ENCODE peak calls at places on chromosome X, in seven cellular contexts. One of them, this sample, is unnamed.

GRCh38 chrX:154918060-154918483 is 31.9 kb downstream of the F8A1 start:
- DNase-seq in CD8-positive, alpha-beta T cell: no peak
- DNase-seq in kidney: no peak
- DNase-seq in lung: peak; percentile 42
- DNase-seq in CD8-positive, alpha-beta memory T cell: peak; percentile 20
- DNase-seq in GM23248: peak; percentile 75
- DNase-seq in tibial artery: peak; percentile 63
- DNase-seq in this sample: no peak

GRCh38 chrX:101108293-101108692 is 10.3 kb downstream of the CENPI start:
- DNase-seq in tibial artery: no peak
- DNase-seq in kidney: no peak
- DNase-seq in GM23248: peak; percentile 71
- DNase-seq in CD8-positive, alpha-beta memory T cell: no peak
- DNase-seq in CD8-positive, alpha-beta T cell: no peak
- DNase-seq in lung: no peak
- DNase-seq in this sample: no peak

GRCh38 chrX:153583433-153583832 is 15.5 kb downstream of the CCNQ start:
- DNase-seq in lung: no peak
- DNase-seq in CD8-positive, alpha-beta memory T cell: no peak
- DNase-seq in CD8-positive, alpha-beta T cell: no peak
- DNase-seq in GM23248: peak; percentile 26
- DNase-seq in tibial artery: no peak
- DNase-seq in kidney: no peak
- DNase-seq in this sample: no peak

GRCh38 chrX:117957128-117957527 is 159.5 kb downstream of the KLHL13 start:
- DNase-seq in tibial artery: no peak
- DNase-seq in CD8-positive, alpha-beta memory T cell: no peak
- DNase-seq in CD8-positive, alpha-beta T cell: no peak
- DNase-seq in kidney: no peak
- DNase-seq in lung: no peak
- DNase-seq in GM23248: no peak
- DNase-seq in this sample: no peak

GRCh38 chrX:23513121-23513520 is 154.2 kb upstream of the PRDX4 start:
- DNase-seq in CD8-positive, alpha-beta memory T cell: no peak
- DNase-seq in tibial artery: no peak
- DNase-seq in lung: no peak
- DNase-seq in CD8-positive, alpha-beta T cell: no peak
- DNase-seq in GM23248: no peak
- DNase-seq in kidney: no peak
- DNase-seq in this sample: no peak

GRCh38 chrX:85897376-85898110 is 149.8 kb downstream of the CHM start:
- DNase-seq in lung: no peak
- DNase-seq in GM23248: peak; percentile 0
- DNase-seq in kidney: no peak
- DNase-seq in CD8-positive, alpha-beta T cell: no peak
- DNase-seq in tibial artery: no peak
- DNase-seq in CD8-positive, alpha-beta memory T cell: no peak
- DNase-seq in this sample: no peak

GRCh38 chrX:33045882-33046281 is 165.5 kb downstream of the DMD start:
- DNase-seq in CD8-positive, alpha-beta T cell: no peak
- DNase-seq in tibial artery: no peak
- DNase-seq in GM23248: no peak
- DNase-seq in CD8-positive, alpha-beta memory T cell: no peak
- DNase-seq in kidney: no peak
- DNase-seq in lung: no peak
- DNase-seq in this sample: no peak

GRCh38 chrX:135345328-135345645 is 36.0 kb downstream of the ETDC start:
- DNase-seq in CD8-positive, alpha-beta T cell: no peak
- DNase-seq in CD8-positive, alpha-beta memory T cell: no peak
- DNase-seq in lung: no peak
- DNase-seq in GM23248: peak; percentile 61
- DNase-seq in kidney: no peak
- DNase-seq in tibial artery: peak; percentile 76
- DNase-seq in this sample: no peak

GRCh38 chrX:69615779-69616519 is at the start of gene EDA:
- DNase-seq in kidney: peak; percentile 95
- DNase-seq in tibial artery: peak; percentile 91
- DNase-seq in CD8-positive, alpha-beta T cell: peak; percentile 55
- DNase-seq in CD8-positive, alpha-beta memory T cell: peak; percentile 58
- DNase-seq in GM23248: peak; percentile 76
- DNase-seq in lung: peak; percentile 80
- DNase-seq in this sample: peak; percentile 57

GRCh38 chrX:124440674-124441073 is 94.3 kb downstream of the SH2D1A start:
- DNase-seq in CD8-positive, alpha-beta memory T cell: no peak
- DNase-seq in GM23248: no peak
- DNase-seq in kidney: no peak
- DNase-seq in tibial artery: no peak
- DNase-seq in CD8-positive, alpha-beta T cell: no peak
- DNase-seq in lung: no peak
- DNase-seq in this sample: no peak

GRCh38 chrX:54182194-54182863 is 725 bp downstream of the FAM120C start:
- DNase-seq in lung: peak; percentile 63
- DNase-seq in CD8-positive, alpha-beta memory T cell: peak; percentile 63
- DNase-seq in kidney: peak; percentile 88
- DNase-seq in CD8-positive, alpha-beta T cell: peak; percentile 47
- DNase-seq in GM23248: peak; percentile 54
- DNase-seq in tibial artery: peak; percentile 77
- DNase-seq in this sample: no peak

GRCh38 chrX:55484948-55485347 is 4.7 kb downstream of the USP51 start:
- DNase-seq in kidney: no peak
- DNase-seq in tibial artery: no peak
- DNase-seq in CD8-positive, alpha-beta T cell: no peak
- DNase-seq in GM23248: no peak
- DNase-seq in CD8-positive, alpha-beta memory T cell: no peak
- DNase-seq in lung: no peak
- DNase-seq in this sample: no peak

GRCh38 chrX:107014927-107015326 is 14.9 kb upstream of the MORC4 start:
- DNase-seq in lung: no peak
- DNase-seq in GM23248: peak; percentile 58
- DNase-seq in tibial artery: no peak
- DNase-seq in CD8-positive, alpha-beta T cell: no peak
- DNase-seq in CD8-positive, alpha-beta memory T cell: no peak
- DNase-seq in kidney: no peak
- DNase-seq in this sample: no peak

GRCh38 chrX:48983081-48983480 is 11.4 kb upstream of the KCND1 start:
- DNase-seq in lung: no peak
- DNase-seq in GM23248: no peak
- DNase-seq in tibial artery: no peak
- DNase-seq in kidney: no peak
- DNase-seq in CD8-positive, alpha-beta T cell: no peak
- DNase-seq in CD8-positive, alpha-beta memory T cell: no peak
- DNase-seq in this sample: no peak

GRCh38 chrX:132217203-132218073 is 1.8 kb downstream of the RAP2C start:
- DNase-seq in kidney: peak; percentile 86
- DNase-seq in tibial artery: peak; percentile 80
- DNase-seq in CD8-positive, alpha-beta memory T cell: peak; percentile 82
- DNase-seq in lung: peak; percentile 71
- DNase-seq in GM23248: peak; percentile 85
- DNase-seq in CD8-positive, alpha-beta T cell: peak; percentile 64
- DNase-seq in this sample: peak; percentile 29

GRCh38 chrX:27444093-27444908 is 18.8 kb downstream of the PPP4R3C start:
- DNase-seq in GM23248: no peak
- DNase-seq in kidney: no peak
- DNase-seq in CD8-positive, alpha-beta T cell: no peak
- DNase-seq in lung: no peak
- DNase-seq in tibial artery: no peak
- DNase-seq in CD8-positive, alpha-beta memory T cell: no peak
- DNase-seq in this sample: no peak

GRCh38 chrX:15973941-15974340 is 119.3 kb upstream of the AP1S2 start:
- DNase-seq in kidney: peak; percentile 61
- DNase-seq in lung: no peak
- DNase-seq in CD8-positive, alpha-beta T cell: no peak
- DNase-seq in tibial artery: peak; percentile 66
- DNase-seq in CD8-positive, alpha-beta memory T cell: no peak
- DNase-seq in GM23248: peak; percentile 6
- DNase-seq in this sample: no peak

GRCh38 chrX:48806088-48806487 is 4.2 kb downstream of the HDAC6 start:
- DNase-seq in kidney: no peak
- DNase-seq in lung: no peak
- DNase-seq in CD8-positive, alpha-beta T cell: no peak
- DNase-seq in GM23248: no peak
- DNase-seq in tibial artery: no peak
- DNase-seq in CD8-positive, alpha-beta memory T cell: no peak
- DNase-seq in this sample: no peak

GRCh38 chrX:138298268-138298667 is 413.2 kb downstream of the FGF13 start:
- DNase-seq in CD8-positive, alpha-beta T cell: no peak
- DNase-seq in lung: no peak
- DNase-seq in tibial artery: no peak
- DNase-seq in GM23248: peak; percentile 20
- DNase-seq in CD8-positive, alpha-beta memory T cell: no peak
- DNase-seq in kidney: no peak
- DNase-seq in this sample: no peak

GRCh38 chrX:138294951-138295350 is 416.6 kb downstream of the FGF13 start:
- DNase-seq in GM23248: no peak
- DNase-seq in CD8-positive, alpha-beta memory T cell: no peak
- DNase-seq in CD8-positive, alpha-beta T cell: no peak
- DNase-seq in kidney: peak; percentile 15
- DNase-seq in lung: no peak
- DNase-seq in tibial artery: no peak
- DNase-seq in this sample: no peak
- H3K36me3 ChIP-seq in GM23248: no peaks in the 10 kb centered on the region
- H3K36me3 ChIP-seq in CD8-positive, alpha-beta memory T cell: no peaks in the 10 kb centered on the region
- H3K36me3 ChIP-seq in CD8-positive, alpha-beta T cell: no peaks in the 10 kb centered on the region
- H3K36me3 ChIP-seq in kidney: no peaks in the 10 kb centered on the region
- H3K36me3 ChIP-seq in lung: no peaks in the 10 kb centered on the region
- H3K36me3 ChIP-seq in tibial artery: no peaks in the 10 kb centered on the region
- H3K36me3 ChIP-seq in this sample: no peaks in the 10 kb centered on the region

DNA sequence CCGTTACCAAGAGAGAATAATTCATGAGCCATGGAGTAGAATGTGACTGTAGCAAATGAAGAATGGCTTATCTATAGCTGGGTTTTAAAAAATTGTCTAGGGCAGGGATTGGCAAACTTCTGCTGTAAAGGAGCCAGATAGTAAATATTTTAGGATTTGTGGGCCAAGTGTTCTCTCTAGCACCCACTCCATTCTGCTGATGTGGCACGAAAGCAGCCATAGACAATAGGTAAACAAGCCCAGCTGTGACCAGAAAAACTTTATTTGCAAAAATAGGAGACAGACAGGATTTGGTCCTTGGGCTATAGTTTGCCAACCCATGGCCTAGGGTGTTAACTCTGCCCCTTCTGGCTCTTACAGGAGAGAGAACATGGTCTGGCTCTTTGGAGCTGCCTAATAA is 127.2 kb downstream of the AKAP4 start:
- DNase-seq in CD8-positive, alpha-beta memory T cell: no peak
- DNase-seq in kidney: no peak
- DNase-seq in CD8-positive, alpha-beta T cell: no peak
- DNase-seq in lung: no peak
- DNase-seq in tibial artery: no peak
- DNase-seq in GM23248: no peak
- DNase-seq in this sample: no peak
- H3K4me3 ChIP-seq in CD8-positive, alpha-beta memory T cell: no peak overlapping the region
- H3K4me3 ChIP-seq in kidney: no peak overlapping the region
- H3K4me3 ChIP-seq in CD8-positive, alpha-beta T cell: no peak overlapping the region
- H3K4me3 ChIP-seq in lung: no peak overlapping the region
- H3K4me3 ChIP-seq in tibial artery: no peak overlapping the region
- H3K4me3 ChIP-seq in GM23248: no peak overlapping the region
- H3K4me3 ChIP-seq in this sample: no peak overlapping the region

GRCh38 chrX:72050011-72050410 is 81.7 kb downstream of the RTL5 start:
- DNase-seq in CD8-positive, alpha-beta memory T cell: no peak
- DNase-seq in tibial artery: no peak
- DNase-seq in lung: no peak
- DNase-seq in CD8-positive, alpha-beta T cell: no peak
- DNase-seq in GM23248: peak; percentile 9
- DNase-seq in kidney: no peak
- DNase-seq in this sample: no peak

GRCh38 chrX:72048515-72049455 is 82.9 kb downstream of the RTL5 start:
- DNase-seq in CD8-positive, alpha-beta T cell: no peak
- DNase-seq in CD8-positive, alpha-beta memory T cell: no peak
- DNase-seq in lung: no peak
- DNase-seq in tibial artery: peak; percentile 16
- DNase-seq in kidney: no peak
- DNase-seq in GM23248: no peak
- DNase-seq in this sample: no peak

GRCh38 chrX:72053508-72053907 is 78.2 kb downstream of the RTL5 start:
- DNase-seq in lung: no peak
- DNase-seq in CD8-positive, alpha-beta memory T cell: no peak
- DNase-seq in CD8-positive, alpha-beta T cell: no peak
- DNase-seq in GM23248: no peak
- DNase-seq in tibial artery: no peak
- DNase-seq in kidney: no peak
- DNase-seq in this sample: no peak

GRCh38 chrX:72052415-72053090 is 79.2 kb downstream of the RTL5 start:
- DNase-seq in kidney: no peak
- DNase-seq in tibial artery: no peak
- DNase-seq in CD8-positive, alpha-beta memory T cell: no peak
- DNase-seq in lung: no peak
- DNase-seq in GM23248: peak; percentile 63
- DNase-seq in CD8-positive, alpha-beta T cell: no peak
- DNase-seq in this sample: peak; percentile 29

DNA sequence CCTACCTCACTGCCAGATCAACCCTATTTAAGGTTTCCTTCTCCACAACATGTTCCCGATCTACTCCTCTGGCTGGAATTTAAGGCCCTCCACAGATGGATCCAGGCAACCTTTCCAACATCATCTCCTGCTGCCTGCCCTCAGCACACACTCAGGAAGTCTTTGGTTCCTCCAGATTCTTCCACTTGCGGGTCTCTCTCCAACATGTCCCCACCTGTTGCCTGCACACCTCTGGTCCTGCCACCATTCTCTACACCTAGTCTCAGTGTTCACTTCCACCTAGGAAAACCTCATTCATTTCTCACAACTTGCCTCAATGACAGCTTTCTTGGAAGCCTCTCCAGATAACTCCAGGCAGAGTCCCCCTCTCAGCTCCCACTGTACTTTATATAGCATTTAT is 80.1 kb downstream of the RTL5 start:
- DNase-seq in CD8-positive, alpha-beta memory T cell: no peak
- DNase-seq in tibial artery: no peak
- DNase-seq in lung: no peak
- DNase-seq in CD8-positive, alpha-beta T cell: no peak
- DNase-seq in kidney: no peak
- DNase-seq in GM23248: no peak
- DNase-seq in this sample: no peak
- H3K27ac ChIP-seq in CD8-positive, alpha-beta memory T cell: no peak overlapping the region
- H3K27ac ChIP-seq in tibial artery: no peak overlapping the region
- H3K27ac ChIP-seq in lung: no peak overlapping the region
- H3K27ac ChIP-seq in CD8-positive, alpha-beta T cell: no peak overlapping the region
- H3K27ac ChIP-seq in kidney: no peak overlapping the region
- H3K27ac ChIP-seq in GM23248: no peak overlapping the region
- H3K27ac ChIP-seq in this sample: no peak overlapping the region

GRCh38 chrX:12919051-12919450 is 12.6 kb downstream of the TLR8 start:
- DNase-seq in lung: no peak
- DNase-seq in kidney: no peak
- DNase-seq in CD8-positive, alpha-beta memory T cell: no peak
- DNase-seq in tibial artery: no peak
- DNase-seq in CD8-positive, alpha-beta T cell: no peak
- DNase-seq in GM23248: no peak
- DNase-seq in this sample: no peak
- H3K36me3 ChIP-seq in lung: no peaks in the 10 kb centered on the region
- H3K36me3 ChIP-seq in kidney: no peaks in the 10 kb centered on the region
- H3K36me3 ChIP-seq in CD8-positive, alpha-beta memory T cell: no peaks in the 10 kb centered on the region
- H3K36me3 ChIP-seq in tibial artery: no peaks in the 10 kb centered on the region
- H3K36me3 ChIP-seq in CD8-positive, alpha-beta T cell: no peaks in the 10 kb centered on the region
- H3K36me3 ChIP-seq in GM23248: no peaks in the 10 kb centered on the region
- H3K36me3 ChIP-seq in this sample: no peaks in the 10 kb centered on the region

DNA sequence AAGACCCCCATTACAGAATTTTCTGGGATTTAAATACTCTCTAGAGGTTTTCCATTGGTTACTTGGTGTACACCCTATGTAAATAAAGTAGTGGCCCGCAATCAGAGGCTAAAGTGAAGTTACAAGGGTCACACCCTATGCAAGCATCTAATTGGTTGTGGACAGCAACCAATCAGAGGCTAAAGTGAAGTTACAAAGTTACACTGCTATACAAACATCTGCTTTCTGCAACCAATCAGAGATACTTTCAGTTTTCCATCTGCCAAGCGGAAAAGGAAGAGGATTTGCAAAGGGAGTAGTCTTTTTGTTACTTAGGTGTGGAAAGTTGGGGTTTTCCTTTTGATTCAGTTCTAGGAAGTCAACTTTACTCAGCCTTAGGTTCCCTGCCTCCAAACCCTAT is 2.0 kb upstream of the ATRX start:
- DNase-seq in CD8-positive, alpha-beta T cell: no peak
- DNase-seq in kidney: no peak
- DNase-seq in GM23248: no peak
- DNase-seq in lung: no peak
- DNase-seq in tibial artery: no peak
- DNase-seq in CD8-positive, alpha-beta memory T cell: peak; percentile 59
- DNase-seq in this sample: no peak
- H3K4me3 ChIP-seq in CD8-positive, alpha-beta T cell: peak overlapping the region; percentile 50
- H3K4me3 ChIP-seq in kidney: peak overlapping the region; percentile 45
- H3K4me3 ChIP-seq in GM23248: no peak overlapping the region
- H3K4me3 ChIP-seq in lung: no peak overlapping the region
- H3K4me3 ChIP-seq in tibial artery: peak overlapping the region; percentile 41
- H3K4me3 ChIP-seq in CD8-positive, alpha-beta memory T cell: peak overlapping the region; percentile 65
- H3K4me3 ChIP-seq in this sample: no peak overlapping the region

This sample was measured in iPS DF 6.9.